ENCODE peak calls at places on chromosomes 12 and 14, in ten cellular contexts. Q, V, G, Z, P, W, U, N, K and D are unnamed samples.

GRCh38 chr12:77947326-77947725 is 116.6 kb downstream of the NAV3 start:
- DNase-seq in K (no peak), Q (no peak), N (peak), U (peak), V (no peak), Z (no peak), G (peak), W (peak), P (no peak), D (no peak)

GRCh38 chr14:62436256-62436655 is 609.0 kb downstream of the KCNH5 start:
- DNase-seq in Q (no peak), W (no peak), Z (no peak), V (no peak), K (no peak), N (no peak), U (no peak), P (no peak), G (no peak), D (no peak)

GRCh38 chr14:69319911-69320310 is 60.0 kb downstream of the GALNT16 start:
- DNase-seq in G (no peak), Q (no peak), P (no peak), N (no peak), V (no peak), Z (no peak), W (no peak), U (no peak), K (no peak), D (no peak)

GRCh38 chr14:101473045-101473729 is 88.1 kb upstream of the DIO3 start:
- DNase-seq in P (no peak), V (no peak), U (no peak), Z (no peak), G (no peak), Q (no peak), K (no peak), W (no peak), N (no peak), D (no peak)

GRCh38 chr14:71187633-71188356 is 280.5 kb downstream of the PCNX1 start:
- DNase-seq in N (no peak), V (no peak), K (no peak), Z (no peak), G (no peak), U (no peak), P (no peak), Q (no peak), W (no peak), D (no peak)

GRCh38 chr12:32471601-32472001 is 72.2 kb downstream of the FGD4 start:
- DNase-seq in P (no peak), N (no peak), Q (no peak), W (no peak), Z (no peak), U (peak), G (peak), K (no peak), V (no peak), D (no peak)

GRCh38 chr12:64675795-64676194 is 65.5 kb downstream of the RASSF3 start:
- DNase-seq in G (peak), N (no peak), Z (no peak), P (no peak), Q (no peak), K (no peak), V (no peak), W (no peak), U (peak), D (no peak)

GRCh38 chr12:95205016-95205415 is 12.3 kb downstream of the FGD6 start:
- DNase-seq in K (no peak), Z (no peak), G (no peak), U (no peak), P (no peak), N (no peak), V (no peak), W (no peak), Q (no peak), D (no peak)

GRCh38 chr12:11695321-11695720 is 45.8 kb downstream of the ETV6 start:
- DNase-seq in G (peak), N (no peak), U (no peak), W (no peak), V (no peak), P (no peak), Z (no peak), Q (no peak), K (no peak), D (no peak)

GRCh38 chr12:102960766-102961487 is 3.5 kb downstream of the ASCL1 start:
- DNase-seq in P (no peak), N (no peak), K (no peak), W (no peak), Q (no peak), G (no peak), U (no peak), V (no peak), Z (no peak), D (no peak)

GRCh38 chr12:39503445-39503844 is 60.5 kb upstream of the KIF21A start:
- DNase-seq in K (no peak), Z (peak), V (no peak), G (peak), U (no peak), N (no peak), W (peak), P (no peak), Q (no peak), D (no peak)

GRCh38 chr14:36646664-36647416 is 14.8 kb upstream of the PAX9 start:
- DNase-seq in Q (no peak), K (no peak), U (no peak), N (no peak), W (no peak), V (peak), P (no peak), Z (no peak), G (peak), D (no peak)

GRCh38 chr12:65800928-65801327 is 23.4 kb upstream of the HMGA2 start:
- DNase-seq in P (no peak), Z (no peak), U (no peak), K (no peak), W (no peak), G (peak), V (no peak), N (no peak), Q (no peak), D (no peak)

GRCh38 chr14:89428556-89429196 is 11.6 kb upstream of the FOXN3 start:
- DNase-seq in G (no peak), Q (no peak), N (no peak), U (peak), W (no peak), K (no peak), Z (no peak), P (no peak), V (no peak), D (no peak)

GRCh38 chr12:47767197-47767724 is 5.8 kb upstream of the SLC48A1 start:
- DNase-seq in Q (peak), V (peak), W (peak), G (peak), K (no peak), P (peak), U (peak), N (no peak), Z (no peak), D (no peak)

GRCh38 chr12:103279444-103279843 is 216.3 kb downstream of the C12orf42 start:
- DNase-seq in U (no peak), V (no peak), G (no peak), Q (no peak), P (no peak), K (peak), N (no peak), W (no peak), Z (no peak), D (peak)

GRCh38 chr14:90605430-90605829 is 208.6 kb downstream of the CALM1 start:
- DNase-seq in G (no peak), V (no peak), P (no peak), N (no peak), K (no peak), W (no peak), Q (no peak), Z (no peak), U (no peak), D (no peak)

GRCh38 chr14:102510616-102511520 is 1.3 kb upstream of the ANKRD9 start:
- DNase-seq in P (no peak), U (no peak), G (no peak), Q (no peak), V (peak), Z (no peak), N (no peak), K (no peak), W (no peak), D (no peak)

GRCh38 chr12:49051373-49051764 is 9.2 kb downstream of the KMT2D start:
- DNase-seq in P (no peak), Z (no peak), W (no peak), U (no peak), V (no peak), K (no peak), Q (no peak), N (no peak), G (no peak), D (no peak)

GRCh38 chr14:62289471-62289870 is 527.3 kb downstream of the SNAPC1 start:
- DNase-seq in Z (no peak), Q (no peak), U (no peak), W (no peak), P (no peak), K (no peak), G (no peak), V (no peak), N (no peak), D (no peak)

GRCh38 chr12:116295327-116296263 is 18.1 kb upstream of the MED13L start:
- DNase-seq in G (peak), K (no peak), Z (no peak), U (no peak), V (no peak), P (no peak), W (no peak), Q (no peak), N (no peak), D (no peak)

GRCh38 chr12:62713723-62714122 is 221.2 kb downstream of the PPM1H start:
- DNase-seq in N (no peak), K (no peak), P (no peak), U (no peak), W (no peak), G (no peak), Q (no peak), Z (no peak), V (no peak), D (no peak)

GRCh38 chr14:73755434-73756014 is 41.3 kb upstream of the PNMA1 start:
- DNase-seq in W (no peak), V (no peak), G (no peak), Z (no peak), Q (peak), P (no peak), U (peak), N (no peak), K (no peak), D (no peak)

GRCh38 chr12:72139411-72139810 is 132.8 kb upstream of the TRHDE start:
- DNase-seq in K (no peak), N (no peak), U (no peak), P (no peak), G (no peak), W (no peak), V (no peak), Q (no peak), Z (no peak), D (no peak)

GRCh38 chr12:14403711-14404164 is 38.3 kb downstream of the ATF7IP start:
- DNase-seq in U (peak), Q (no peak), V (no peak), Z (no peak), N (peak), K (no peak), P (no peak), W (no peak), G (peak), D (no peak)

GRCh38 chr12:109766251-109766778 is 52.7 kb downstream of the FAM222A start:
- DNase-seq in N (no peak), P (no peak), W (no peak), Z (no peak), G (no peak), V (no peak), U (no peak), K (no peak), Q (no peak), D (no peak)

GRCh38 chr12:45343269-45344051 is 127.6 kb downstream of the ANO6 start:
- DNase-seq in U (peak), V (no peak), K (no peak), Q (no peak), N (no peak), G (peak), W (peak), Z (peak), P (no peak), D (no peak)

GRCh38 chr14:99752486-99753121 is 40.6 kb upstream of the EML1 start:
- DNase-seq in K (no peak), V (no peak), P (no peak), Q (no peak), W (no peak), N (peak), U (peak), G (peak), Z (no peak), D (no peak)

GRCh38 chr12:53325539-53326061 is 4.2 kb upstream of the AAAS start:
- DNase-seq in Q (peak), U (peak), Z (no peak), V (peak), K (no peak), G (peak), P (no peak), W (no peak), N (no peak), D (no peak)

GRCh38 chr12:89991807-89992206 is 283.2 kb upstream of the ATP2B1 start:
- DNase-seq in N (no peak), K (no peak), Z (no peak), W (no peak), V (no peak), P (no peak), U (no peak), G (no peak), Q (no peak), D (no peak)

GRCh38 chr14:32813401-32813800 is 125.3 kb upstream of the NPAS3 start:
- DNase-seq in G (no peak), N (no peak), P (no peak), U (no peak), Z (no peak), K (no peak), W (no peak), V (no peak), Q (no peak), D (no peak)

GRCh38 chr12:53062977-53063707 is 13.3 kb downstream of the TNS2 start:
- DNase-seq in N (no peak), P (no peak), G (no peak), Q (no peak), V (no peak), U (peak), K (no peak), W (no peak), Z (no peak), D (no peak)

GRCh38 chr14:91385227-91385626 is 32.4 kb downstream of the CCDC88C start:
- DNase-seq in Z (no peak), W (no peak), Q (no peak), K (no peak), P (no peak), V (no peak), N (no peak), U (no peak), G (no peak), D (no peak)

GRCh38 chr12:65084579-65084978 is 36.5 kb downstream of the WIF1 start:
- DNase-seq in W (no peak), Z (no peak), V (no peak), Q (no peak), U (no peak), G (no peak), P (no peak), N (no peak), K (no peak), D (no peak)

GRCh38 chr14:99188721-99189120 is 83.3 kb downstream of the BCL11B start:
- DNase-seq in Q (no peak), G (no peak), N (no peak), P (no peak), Z (no peak), V (peak), U (no peak), K (no peak), W (no peak), D (no peak)

GRCh38 chr14:53278602-53279506 is 125.7 kb upstream of the DDHD1 start:
- DNase-seq in Q (no peak), U (no peak), P (no peak), W (no peak), Z (no peak), G (no peak), K (no peak), N (no peak), V (no peak), D (no peak)

GRCh38 chr12:121792607-121793500 is 634 bp downstream of the RHOF start:
- DNase-seq in K (peak), G (no peak), N (no peak), V (no peak), Z (no peak), Q (peak), W (no peak), U (no peak), P (peak), D (no peak)

GRCh38 chr14:32417956-32418552 is 89.0 kb downstream of the AKAP6 start:
- DNase-seq in P (peak), Q (no peak), W (peak), Z (peak), K (no peak), N (no peak), V (no peak), G (peak), U (peak), D (no peak)